ENCODE peak calls at places on chromosome 9, in nine cellular contexts. Z is NCI-H524, N is mesothelial cell of epicardium, A is left lobe of liver, O is AG09309, K is choroid plexus epithelial cell, W is GM10248, S is hippocampal formation, H is T-helper 2 cell. R is an unnamed sample.

GRCh38 chr9:136225748-136226679 is 19.6 kb downstream of the QSOX2 start:
- DNase-seq in S (no peak), Z (peak), O (no peak), N (peak), W (peak), H (peak), A (peak), K (peak), R (peak)

GRCh38 chr9:134174526-134175290 is 10.3 kb upstream of the RNU6ATAC start:
- DNase-seq in S (no peak), K (no peak), H (no peak), Z (no peak), N (no peak), A (no peak), W (no peak), O (no peak), R (no peak)

GRCh38 chr9:111928342-111928720 is 31.7 kb downstream of the UGCG start:
- DNase-seq in W (no peak), N (no peak), O (no peak), S (no peak), H (no peak), K (peak), Z (no peak), A (no peak), R (no peak)

GRCh38 chr9:126693428-126693931 is 79.8 kb downstream of the LMX1B start:
- DNase-seq in O (no peak), A (no peak), Z (no peak), W (no peak), H (no peak), S (no peak), N (no peak), K (no peak), R (no peak)

GRCh38 chr9:127519301-127520166 is 68.2 kb downstream of the LRSAM1 start:
- DNase-seq in O (peak), H (peak), N (peak), A (no peak), S (peak), W (peak), K (peak), Z (no peak), R (peak)

GRCh38 chr9:121976751-121977150 is 116.4 kb downstream of the TTLL11 start:
- DNase-seq in O (no peak), A (no peak), H (peak), K (peak), Z (no peak), N (no peak), W (no peak), S (no peak), R (no peak)

GRCh38 chr9:115668506-115668905 is 485.1 kb upstream of the PAPPA start:
- DNase-seq in O (peak), N (no peak), Z (no peak), H (no peak), W (no peak), K (peak), A (no peak), S (no peak), R (no peak)

GRCh38 chr9:98488578-98489312 is 220.0 kb downstream of the GABBR2 start:
- DNase-seq in H (no peak), Z (no peak), N (no peak), A (no peak), W (no peak), O (peak), S (no peak), K (peak), R (no peak)

GRCh38 chr9:115396071-115396529 is 278.1 kb upstream of the TNC start:
- DNase-seq in H (no peak), K (peak), W (no peak), A (no peak), O (peak), S (no peak), N (no peak), Z (no peak), R (no peak)

GRCh38 chr9:69762527-69762926 is 2.7 kb upstream of the PTAR1 start:
- DNase-seq in S (no peak), Z (no peak), N (no peak), H (no peak), W (no peak), K (peak), O (no peak), A (no peak), R (no peak)

GRCh38 chr9:91320299-91320698 is 41.4 kb downstream of the AUH start:
- DNase-seq in N (no peak), A (no peak), W (no peak), H (no peak), K (no peak), Z (no peak), S (no peak), O (no peak), R (no peak)

GRCh38 chr9:77909306-77909705 is 122.3 kb downstream of the GNAQ start:
- DNase-seq in Z (no peak), O (no peak), S (no peak), N (no peak), H (peak), K (no peak), W (no peak), A (no peak), R (no peak)

GRCh38 chr9:70079364-70080103 is 35.9 kb downstream of the MAMDC2 start:
- DNase-seq in A (no peak), H (no peak), W (no peak), O (peak), N (no peak), K (peak), S (no peak), Z (no peak), R (no peak)

GRCh38 chr9:36913393-36914211 is 120.5 kb downstream of the PAX5 start:
- DNase-seq in Z (peak), K (no peak), S (no peak), O (no peak), H (no peak), A (no peak), N (no peak), W (no peak), R (no peak)

GRCh38 chr9:92948032-92948534 is 760 bp downstream of the FGD3 start:
- DNase-seq in N (no peak), H (no peak), K (no peak), S (no peak), O (no peak), Z (no peak), W (no peak), A (peak), R (no peak)

GRCh38 chr9:70832487-70832886 is 288.9 kb downstream of the TRPM3 start:
- DNase-seq in Z (no peak), H (no peak), K (no peak), W (no peak), S (no peak), N (no peak), A (no peak), O (no peak), R (no peak)

GRCh38 chr9:31597977-31598376 is 786.5 kb upstream of the ACO1 start:
- DNase-seq in O (no peak), K (peak), S (no peak), W (no peak), H (peak), N (no peak), Z (no peak), A (no peak), R (no peak)

GRCh38 chr9:133787749-133788015 is 49.5 kb upstream of the SARDH start:
- DNase-seq in Z (no peak), K (peak), A (no peak), S (peak), H (no peak), W (peak), N (no peak), O (no peak), R (peak)

GRCh38 chr9:127397722-127398647 is 1.0 kb downstream of the SLC2A8 start:
- DNase-seq in A (no peak), S (no peak), W (peak), Z (peak), H (peak), N (peak), O (no peak), K (peak), R (no peak)

R was measured in mucosa of gallbladder.